ENCODE peak calls at places on chromosomes 3 and 15, in four cellular contexts. W is stomach, A is ovary, Y is fibroblast of mammary gland. H is an unnamed sample.

GRCh38 chr3:36362973-36363372 is 17.3 kb upstream of the STAC start:
- DNase-seq in A (no peak), Y (peak), W (no peak), H (peak)

GRCh38 chr3:114624047-114624445 is 330.2 kb downstream of the TIGIT start:
- DNase-seq in A (peak), W (no peak), Y (peak), H (peak)

GRCh38 chr3:159486580-159486979 is 502.1 kb upstream of the IL12A start:
- DNase-seq in W (no peak), A (no peak), Y (peak), H (no peak)

GRCh38 chr3:73520931-73521461 is 103.7 kb downstream of the PDZRN3 start:
- DNase-seq in W (no peak), A (no peak), Y (peak), H (peak)

GRCh38 chr15:91941871-91942270 is 88.4 kb downstream of the SLCO3A1 start:
- DNase-seq in W (no peak), Y (peak), A (no peak), H (peak)

GRCh38 chr3:12556723-12557471 is at the start of gene MKRN2:
- DNase-seq in Y (peak), A (peak), W (peak), H (peak)

GRCh38 chr15:67137951-67138935 is 72.8 kb downstream of the SMAD3 start:
- DNase-seq in W (no peak), A (peak), Y (no peak), H (peak)

GRCh38 chr15:96047255-96047931 is 283.1 kb upstream of the NR2F2 start:
- DNase-seq in Y (peak), A (no peak), W (no peak), H (peak)

GRCh38 chr3:107598926-107599754 is 76.4 kb downstream of the BBX start:
- DNase-seq in W (no peak), A (no peak), Y (peak), H (peak)

GRCh38 chr3:101038880-101039279 is 45.7 kb upstream of the ABI3BP start:
- DNase-seq in A (no peak), W (no peak), Y (peak), H (peak)

GRCh38 chr3:140292154-140292553 is 357.2 kb downstream of the CLSTN2 start:
- DNase-seq in A (no peak), Y (peak), W (no peak), H (peak)

GRCh38 chr15:89486726-89487050 is 9.7 kb downstream of the RHCG start:
- DNase-seq in A (no peak), W (no peak), Y (no peak), H (no peak)

GRCh38 chr3:16028604-16029003 is 145.9 kb upstream of the GALNT15 start:
- DNase-seq in W (no peak), A (no peak), Y (peak), H (peak)

GRCh38 chr15:100253640-100254039 is 88.1 kb downstream of the ADAMTS17 start:
- DNase-seq in A (no peak), Y (no peak), W (no peak), H (no peak)

GRCh38 chr3:50154840-50155490 is at the start of gene SEMA3F:
- DNase-seq in W (peak), Y (peak), A (peak), H (peak)

GRCh38 chr15:64288577-64288976 is 67.4 kb downstream of the CSNK1G1 start:
- DNase-seq in Y (peak), A (no peak), W (no peak), H (no peak)

GRCh38 chr3:26018889-26019288 is 229.0 kb downstream of the OXSM start:
- DNase-seq in Y (no peak), W (no peak), A (no peak), H (no peak)

GRCh38 chr3:11634081-11634635 is 9.6 kb downstream of the VGLL4 start:
- DNase-seq in A (no peak), W (no peak), Y (peak), H (no peak)

GRCh38 chr15:30929982-30930381 is 26.3 kb downstream of the FAN1 start:
- DNase-seq in Y (no peak), W (no peak), A (no peak), H (no peak)

GRCh38 chr3:85172001-85172400 is 213.2 kb downstream of the CADM2 start:
- DNase-seq in Y (no peak), A (no peak), W (no peak), H (no peak)

GRCh38 chr15:48233246-48233645 is 27.1 kb downstream of the SLC12A1 start:
- DNase-seq in Y (no peak), A (no peak), W (no peak), H (no peak)

GRCh38 chr15:90837052-90837621 is 31.3 kb upstream of the FURIN start:
- DNase-seq in Y (no peak), A (no peak), W (no peak), H (no peak)

GRCh38 chr3:127675651-127676391 is 3.1 kb downstream of the ABTB1 start:
- DNase-seq in W (peak), A (peak), Y (no peak), H (no peak)

GRCh38 chr3:117842086-117842485 is 1132.5 kb downstream of the TUSC7 start:
- DNase-seq in W (no peak), A (no peak), Y (no peak), H (no peak)

GRCh38 chr3:13069495-13069894 is 3.7 kb downstream of the IQSEC1 start:
- DNase-seq in Y (no peak), A (no peak), W (no peak), H (no peak)

H was measured in fibroblast of the aortic adventitia.